ENCODE peak calls at places on chromosomes 2 and 18, in four cellular contexts. P, B, M and G are unnamed samples.

GRCh38 chr2:19900536-19901200 is 1.1 kb downstream of the TTC32 start:
- DNase-seq in P (no peak), B (peak), M (no peak), G (no peak)

GRCh38 chr18:1653873-1654272 is 749.2 kb downstream of the ADCYAP1 start:
- DNase-seq in P (no peak), B (no peak), M (no peak), G (no peak)

GRCh38 chr2:84914334-84914733 is 8.9 kb downstream of the TMSB10 start:
- DNase-seq in P (no peak), B (no peak), M (no peak), G (no peak)

GRCh38 chr18:6056171-6056932 is 161.0 kb upstream of the TMEM200C start:
- DNase-seq in P (no peak), B (peak), M (peak), G (no peak)

GRCh38 chr2:240214790-240215675 is 74.6 kb upstream of the OTOS start:
- DNase-seq in P (no peak), B (no peak), M (no peak), G (no peak)

GRCh38 chr2:156430978-156431358 is 5.2 kb upstream of the GPD2 start:
- DNase-seq in P (no peak), B (peak), M (no peak), G (no peak)

GRCh38 chr2:106314427-106314826 is 120.3 kb upstream of the UXS1 start:
- DNase-seq in P (no peak), B (no peak), M (no peak), G (peak)

GRCh38 chr2:231535961-231536360 is 5.7 kb upstream of the NMUR1 start:
- DNase-seq in P (no peak), B (no peak), M (no peak), G (no peak)

GRCh38 chr2:173963323-173963816 is 1.8 kb downstream of the SP3 start:
- DNase-seq in P (no peak), B (peak), M (no peak), G (no peak)

GRCh38 chr2:204967199-204967995 is 422.1 kb downstream of the PARD3B start:
- DNase-seq in P (no peak), B (no peak), M (no peak), G (no peak)

GRCh38 chr2:215942194-215942593 is 71.2 kb downstream of the MREG start:
- DNase-seq in P (no peak), B (no peak), M (no peak), G (peak)
- H4K91ac ChIP-seq in P (no peak), B (no peak), M (no peak), G (no peak)

DNA sequence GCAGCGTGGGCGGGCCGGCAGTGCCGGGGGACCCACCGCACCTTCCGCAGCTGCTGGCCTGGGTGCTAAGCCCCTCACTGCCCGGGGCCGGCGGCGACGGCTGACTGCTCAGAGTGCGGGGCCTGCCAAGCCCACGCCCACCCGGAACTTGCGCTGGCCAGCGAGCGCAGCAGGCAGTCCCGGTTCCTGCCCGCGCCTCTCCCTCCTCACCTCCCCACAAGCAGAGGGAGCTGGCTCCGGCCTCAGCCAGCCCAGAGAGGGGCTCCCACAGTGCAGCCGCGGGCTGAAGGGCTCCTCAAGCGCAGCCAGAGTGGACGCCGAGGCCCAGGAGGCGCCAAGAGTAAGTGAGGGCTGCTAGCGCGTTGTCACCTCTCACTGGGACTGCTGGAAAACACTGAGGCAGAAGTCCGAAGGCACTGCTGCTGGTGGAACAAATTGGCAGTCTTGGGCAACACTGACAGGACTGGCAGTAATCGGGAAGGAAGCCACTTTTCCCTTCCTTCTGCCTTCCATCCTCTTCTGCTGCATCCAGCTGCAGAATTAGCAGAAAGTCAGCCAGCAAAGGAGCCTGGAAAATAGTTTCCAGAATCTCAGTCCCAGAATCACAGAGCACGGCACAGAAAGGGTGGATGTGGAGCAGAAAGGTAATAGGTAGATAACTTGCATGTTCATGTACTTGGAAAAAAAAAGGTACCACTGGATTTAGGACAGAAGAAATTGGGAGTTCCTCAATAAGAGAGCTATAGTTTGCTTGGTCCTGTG is 179.4 kb upstream of the FN1 start:
- DNase-seq in P (no peak), B (no peak), M (no peak), G (no peak)
- H4K91ac ChIP-seq in P (no peak), B (peak), M (no peak), G (no peak)

DNA sequence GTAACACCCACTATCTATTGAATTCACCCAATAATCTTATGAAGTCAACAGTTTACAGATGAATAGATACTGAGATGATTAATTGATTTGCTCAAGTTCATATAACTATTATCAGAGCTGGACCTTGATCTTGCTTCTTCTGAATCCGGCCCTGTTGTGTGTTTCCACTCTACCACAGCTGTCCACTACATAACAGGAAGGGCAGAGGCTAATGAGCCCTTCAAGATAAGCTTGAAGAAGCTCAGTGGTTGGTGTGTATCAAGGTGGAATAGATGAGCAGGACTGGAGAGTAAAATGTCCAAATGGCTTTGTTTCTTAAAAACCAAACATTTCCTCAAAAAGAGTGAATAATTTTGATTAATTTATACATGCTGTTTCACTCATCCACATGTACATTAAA is 56.4 kb upstream of the ITGB6 start:
- DNase-seq in P (no peak), B (no peak), M (no peak), G (no peak)
- H4K91ac ChIP-seq in P (no peak), B (no peak), M (no peak), G (no peak)

GRCh38 chr2:232551289-232551688 is 800 bp downstream of the EIF4E2 start:
- DNase-seq in P (no peak), B (no peak), M (no peak), G (no peak)
- H4K91ac ChIP-seq in P (no peak), B (no peak), M (no peak), G (no peak)

GRCh38 chr2:31932589-31932988 is 78.2 kb downstream of the MEMO1 start:
- DNase-seq in P (no peak), B (no peak), M (no peak), G (no peak)
- H4K91ac ChIP-seq in P (no peak), B (no peak), M (no peak), G (no peak)

DNA sequence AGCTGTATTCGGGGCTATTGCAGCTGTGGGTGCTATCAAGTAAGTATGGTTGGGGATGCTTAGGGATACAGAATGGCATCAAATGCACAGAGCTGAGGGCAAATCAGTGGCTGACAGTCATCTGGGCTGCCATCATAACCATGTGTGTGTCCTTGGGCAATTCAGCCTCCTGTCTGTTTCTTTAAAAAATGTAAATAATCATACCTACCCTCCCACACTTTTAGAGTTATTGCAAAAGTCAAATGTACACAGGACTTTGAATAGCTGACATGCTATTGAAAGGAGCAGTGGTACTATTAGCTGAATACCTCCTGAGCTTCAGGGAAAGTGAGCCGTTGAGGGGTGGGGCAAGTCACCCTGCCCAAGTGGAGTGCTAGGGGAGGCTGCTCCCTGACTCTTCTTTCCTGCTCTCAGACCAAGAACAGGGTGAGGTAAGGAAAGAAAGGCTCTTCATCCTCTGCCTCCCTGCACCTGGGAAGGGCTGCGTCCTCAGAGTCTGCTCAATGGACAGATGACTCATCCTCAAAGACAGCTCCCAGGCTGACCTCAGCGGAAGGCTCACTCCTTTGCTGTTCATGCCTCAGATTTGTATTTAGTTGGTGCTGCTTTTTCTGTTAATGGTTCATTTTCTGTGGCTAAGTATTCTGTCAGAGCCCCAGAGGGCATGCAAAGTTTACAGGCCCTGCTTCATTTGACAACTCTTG is 54.9 kb upstream of the BZW1 start:
- DNase-seq in P (peak), B (peak), M (no peak), G (no peak)
- H4K91ac ChIP-seq in P (no peak), B (no peak), M (no peak), G (no peak)

GRCh38 chr18:48831802-48832201 is 119.0 kb downstream of the SMAD7 start:
- DNase-seq in P (no peak), B (no peak), M (no peak), G (no peak)
- H4K91ac ChIP-seq in P (no peak), B (no peak), M (no peak), G (no peak)

GRCh38 chr2:64777841-64778240 is 124.1 kb upstream of the SERTAD2 start:
- DNase-seq in P (no peak), B (no peak), M (no peak), G (no peak)

GRCh38 chr2:64784168-64785061 is 130.7 kb upstream of the SERTAD2 start:
- DNase-seq in P (no peak), B (no peak), M (no peak), G (no peak)

GRCh38 chr2:64781991-64782390 is 128.3 kb upstream of the SERTAD2 start:
- DNase-seq in P (no peak), B (no peak), M (no peak), G (no peak)

GRCh38 chr2:64779117-64779690 is 125.5 kb upstream of the SERTAD2 start:
- DNase-seq in P (no peak), B (peak), M (no peak), G (no peak)

DNA sequence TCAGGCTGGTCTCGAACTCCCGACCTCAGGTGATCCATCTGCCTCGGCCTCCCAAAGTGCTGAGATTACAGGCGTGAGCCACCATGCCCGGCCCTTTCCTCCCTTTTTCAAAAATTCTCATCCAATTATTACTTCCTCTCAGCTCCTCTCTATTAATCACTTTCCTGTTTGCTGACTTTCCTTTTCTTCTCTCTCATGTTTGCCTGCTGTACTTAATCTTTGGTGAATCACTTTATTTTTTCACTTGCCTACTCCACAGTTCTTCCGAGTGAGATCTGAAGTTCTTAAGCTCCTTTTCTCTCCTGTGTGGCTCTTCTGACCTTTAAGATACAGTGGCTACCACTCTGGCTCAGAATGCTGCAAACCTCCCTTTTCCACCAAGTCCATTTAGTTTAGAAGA is 126.3 kb upstream of the SERTAD2 start:
- DNase-seq in P (no peak), B (no peak), M (no peak), G (no peak)
- H4K91ac ChIP-seq in P (no peak), B (no peak), M (no peak), G (no peak)

DNA sequence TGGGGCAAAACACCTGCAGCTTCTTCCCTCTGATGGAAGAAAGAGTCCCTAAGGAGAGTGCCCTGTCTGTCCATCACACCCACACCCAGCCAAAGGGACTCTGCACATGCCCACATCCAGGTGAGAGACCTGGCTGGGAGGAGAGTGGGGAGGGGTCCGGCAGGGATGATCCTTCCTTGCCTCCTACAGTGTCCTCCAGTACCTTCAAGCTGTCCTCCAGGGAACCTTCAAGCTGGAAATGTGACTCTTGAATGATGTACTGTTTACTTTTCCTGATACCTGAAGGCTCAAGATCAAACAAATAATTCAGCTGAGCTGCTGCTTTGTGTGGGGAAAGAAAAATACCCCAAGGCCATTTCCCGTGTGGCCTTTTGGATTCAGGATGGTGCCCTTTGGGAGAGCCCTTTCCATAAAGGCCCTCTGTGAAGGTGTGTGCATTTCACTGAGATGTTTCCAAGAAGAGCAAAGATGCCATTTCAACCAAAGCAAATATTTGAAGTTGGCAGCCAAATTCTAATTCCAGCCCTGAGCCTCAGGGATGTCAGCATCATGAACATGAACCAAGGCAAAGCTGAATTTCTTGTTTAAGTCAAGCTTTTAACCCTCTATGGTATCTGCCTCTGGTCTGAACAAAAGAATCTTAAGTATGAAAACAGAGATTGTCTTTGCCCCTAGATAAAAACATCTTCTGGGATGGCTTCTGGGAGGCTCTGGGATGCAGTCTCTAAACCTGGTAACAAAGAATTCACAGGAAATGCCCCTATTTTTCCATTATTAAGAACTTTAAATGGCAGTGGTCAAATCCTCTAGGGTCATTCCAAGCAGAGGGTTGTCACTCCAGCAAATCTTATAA is 11.1 kb downstream of the EVA1A start:
- DNase-seq in P (no peak), B (no peak), M (no peak), G (no peak)
- H4K91ac ChIP-seq in P (no peak), B (no peak), M (no peak), G (no peak)

GRCh38 chr2:109498906-109499305 is 114.9 kb downstream of the SEPTIN10 start:
- DNase-seq in P (no peak), B (no peak), M (no peak), G (no peak)
- H4K91ac ChIP-seq in P (no peak), B (no peak), M (no peak), G (no peak)